ENCODE peak calls at places on chromosome 17, in seven cellular contexts. S is Karpas-422, U is AG04450, J is heart left ventricle, Y is mesendoderm, E is testis, V is SK-N-SH. C is an unnamed sample.

GRCh38 chr17:40291311-40291710 is 3.6 kb downstream of the CDC6 start:
- DNase-seq in S (no peak), U (no peak), J (no peak), Y (no peak), E (no peak), V (no peak), C (no peak)

GRCh38 chr17:31530391-31530990 is 139.0 kb downstream of the RAB11FIP4 start:
- DNase-seq in S (no peak), U (no peak), J (no peak), Y (no peak), E (no peak), V (no peak), C (no peak)

GRCh38 chr17:81259058-81259605 is 20.0 kb downstream of the NDUFAF8 start:
- DNase-seq in S (no peak), U (no peak), J (no peak), Y (no peak), E (no peak), V (no peak), C (no peak)

GRCh38 chr17:59757881-59758385 is 50.5 kb downstream of the VMP1 start:
- DNase-seq in S (no peak), U (no peak), J (no peak), Y (no peak), E (no peak), V (no peak), C (no peak)

GRCh38 chr17:3976675-3977171 is 12.5 kb upstream of the ATP2A3 start:
- DNase-seq in S (no peak), U (no peak), J (peak; percentile 91), Y (no peak), E (peak; percentile 39), V (peak; percentile 26), C (peak; percentile 91)

GRCh38 chr17:76261421-76262215 is 3.5 kb upstream of the UBALD2 start:
- DNase-seq in S (no peak), U (no peak), J (no peak), Y (no peak), E (no peak), V (no peak), C (no peak)

GRCh38 chr17:46154151-46154816 is 38.9 kb downstream of the KANSL1 start:
- DNase-seq in S (no peak), U (no peak), J (no peak), Y (no peak), E (no peak), V (no peak), C (no peak)

GRCh38 chr17:78197147-78197830 is 10.1 kb downstream of the AFMID start:
- DNase-seq in S (no peak), U (no peak), J (no peak), Y (peak; percentile 76), E (no peak), V (no peak), C (no peak)

DNA sequence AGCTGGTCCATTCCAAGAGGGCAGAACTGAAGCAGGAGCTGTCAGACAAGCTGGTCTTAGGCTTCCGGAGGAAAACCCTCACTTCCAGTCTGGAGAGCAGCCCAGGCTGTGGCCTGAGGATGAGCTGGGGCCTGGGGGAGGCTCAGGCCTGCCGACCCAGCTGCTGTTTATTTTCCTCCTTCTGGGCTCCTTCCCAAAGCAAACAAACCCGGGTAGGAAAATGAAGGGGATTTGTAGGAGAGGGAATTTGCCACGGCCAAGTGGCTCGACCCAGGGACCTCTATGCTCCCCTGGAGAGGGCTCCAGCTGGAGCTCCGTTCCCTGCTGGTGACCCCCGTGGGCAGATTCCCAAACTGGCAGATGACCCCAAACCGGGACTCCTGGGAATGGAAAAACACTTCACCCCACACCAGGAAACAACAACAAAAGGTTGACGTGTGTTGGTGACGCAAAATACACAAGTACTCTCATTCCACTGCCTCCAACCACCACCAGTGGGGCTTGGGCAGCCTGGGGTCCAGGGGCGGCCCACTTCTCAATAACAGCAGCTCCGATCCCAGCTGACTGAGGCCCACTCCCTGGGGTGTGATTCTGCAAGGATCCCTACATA is 8.8 kb downstream of the JUP start:
- DNase-seq in S (no peak), U (peak; percentile 90), J (peak; percentile 88), Y (peak; percentile 40), E (peak; percentile 60), V (peak; percentile 74), C (peak; percentile 72)
- H3K27ac ChIP-seq in S (no peak overlapping the region), U (peak overlapping the region; percentile 96), J (peak overlapping the region; percentile 87), Y (peak overlapping the region; percentile 64), E (peak overlapping the region; percentile 31), V (peak overlapping the region; percentile 69), C (peak overlapping the region; percentile 83)

GRCh38 chr17:68377771-68378201 is 79.5 kb downstream of the WIPI1 start:
- DNase-seq in S (no peak), U (no peak), J (no peak), Y (peak; percentile 66), E (peak; percentile 14), V (no peak), C (no peak)
- H3K27ac ChIP-seq in S (no peak overlapping the region), U (peak overlapping the region; percentile 99), J (peak overlapping the region; percentile 91), Y (peak overlapping the region; percentile 42), E (peak overlapping the region; percentile 88), V (no peak overlapping the region), C (peak overlapping the region; percentile 91)

GRCh38 chr17:67335245-67335835 is 31.0 kb downstream of the PSMD12 start:
- DNase-seq in S (peak; percentile 37), U (no peak), J (no peak), Y (no peak), E (no peak), V (no peak), C (no peak)
- H3K27ac ChIP-seq in S (no peak overlapping the region), U (no peak overlapping the region), J (no peak overlapping the region), Y (no peak overlapping the region), E (no peak overlapping the region), V (no peak overlapping the region), C (no peak overlapping the region)

DNA sequence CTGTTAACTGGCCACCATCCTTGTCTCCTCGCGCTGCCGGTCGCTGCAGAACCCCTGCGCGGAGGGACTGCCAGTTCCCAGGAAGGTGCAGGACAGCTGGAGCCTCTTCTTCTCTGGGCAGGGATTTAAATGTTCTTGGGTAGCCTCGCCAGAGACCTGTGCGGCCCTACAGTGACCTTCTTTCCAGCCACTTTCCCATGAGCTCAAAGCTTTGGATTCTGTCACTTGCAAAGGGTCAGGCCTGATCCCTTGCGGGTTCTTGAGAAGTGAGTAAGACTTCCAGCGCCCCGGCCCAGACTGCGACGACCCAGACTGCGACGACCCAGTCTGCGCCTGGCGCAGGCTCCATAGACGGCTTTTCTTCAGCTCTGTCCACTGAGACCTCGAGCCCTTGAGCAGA is 1.4 kb upstream of the SLFN5 start:
- DNase-seq in S (no peak), U (no peak), J (no peak), Y (peak; percentile 10), E (no peak), V (no peak), C (no peak)
- H3K27ac ChIP-seq in S (no peak overlapping the region), U (no peak overlapping the region), J (peak overlapping the region; percentile 96), Y (no peak overlapping the region), E (no peak overlapping the region), V (no peak overlapping the region), C (peak overlapping the region; percentile 98)

DNA sequence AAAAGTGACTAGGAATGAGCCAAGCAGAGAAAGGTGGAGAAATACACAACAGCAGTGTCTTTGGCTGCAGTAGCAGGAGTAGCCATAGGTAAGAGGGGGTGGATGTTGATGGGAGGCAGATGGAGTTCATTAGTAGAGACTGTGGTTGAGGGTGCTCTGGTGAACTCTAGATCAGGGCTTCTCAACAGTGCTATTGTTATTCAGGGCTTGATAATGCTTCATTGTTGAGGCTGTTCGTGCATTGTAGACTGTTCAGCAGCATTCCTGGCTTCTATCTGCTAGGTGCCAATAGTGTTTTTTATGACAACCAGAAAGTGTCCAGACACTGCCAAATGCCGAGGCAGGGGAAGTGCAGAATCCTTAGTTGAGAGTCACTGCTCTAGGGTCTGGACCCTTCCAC is 3.6 kb downstream of the ALKBH5 start:
- DNase-seq in S (no peak), U (no peak), J (no peak), Y (no peak), E (no peak), V (peak; percentile 61), C (no peak)
- H3K27ac ChIP-seq in S (no peak overlapping the region), U (no peak overlapping the region), J (peak overlapping the region; percentile 99), Y (no peak overlapping the region), E (peak overlapping the region; percentile 8), V (peak overlapping the region; percentile 96), C (peak overlapping the region; percentile 45)

GRCh38 chr17:44982113-44982702 is 14.1 kb upstream of the C1QL1 start:
- DNase-seq in S (no peak), U (no peak), J (no peak), Y (no peak), E (no peak), V (no peak), C (no peak)

GRCh38 chr17:44983563-44983962 is 15.5 kb upstream of the C1QL1 start:
- DNase-seq in S (no peak), U (no peak), J (peak; percentile 70), Y (no peak), E (no peak), V (no peak), C (no peak)

GRCh38 chr17:44979426-44980273 is 11.5 kb upstream of the C1QL1 start:
- DNase-seq in S (no peak), U (peak; percentile 70), J (no peak), Y (no peak), E (no peak), V (no peak), C (no peak)

GRCh38 chr17:44978807-44979206 is 10.7 kb upstream of the C1QL1 start:
- DNase-seq in S (no peak), U (no peak), J (no peak), Y (no peak), E (no peak), V (no peak), C (no peak)

GRCh38 chr17:44981221-44981968 is 13.3 kb upstream of the C1QL1 start:
- DNase-seq in S (no peak), U (peak; percentile 75), J (no peak), Y (no peak), E (no peak), V (no peak), C (no peak)
- H3K27ac ChIP-seq in S (no peak overlapping the region), U (peak overlapping the region; percentile 87), J (peak overlapping the region; percentile 32), Y (no peak overlapping the region), E (no peak overlapping the region), V (no peak overlapping the region), C (no peak overlapping the region)

DNA sequence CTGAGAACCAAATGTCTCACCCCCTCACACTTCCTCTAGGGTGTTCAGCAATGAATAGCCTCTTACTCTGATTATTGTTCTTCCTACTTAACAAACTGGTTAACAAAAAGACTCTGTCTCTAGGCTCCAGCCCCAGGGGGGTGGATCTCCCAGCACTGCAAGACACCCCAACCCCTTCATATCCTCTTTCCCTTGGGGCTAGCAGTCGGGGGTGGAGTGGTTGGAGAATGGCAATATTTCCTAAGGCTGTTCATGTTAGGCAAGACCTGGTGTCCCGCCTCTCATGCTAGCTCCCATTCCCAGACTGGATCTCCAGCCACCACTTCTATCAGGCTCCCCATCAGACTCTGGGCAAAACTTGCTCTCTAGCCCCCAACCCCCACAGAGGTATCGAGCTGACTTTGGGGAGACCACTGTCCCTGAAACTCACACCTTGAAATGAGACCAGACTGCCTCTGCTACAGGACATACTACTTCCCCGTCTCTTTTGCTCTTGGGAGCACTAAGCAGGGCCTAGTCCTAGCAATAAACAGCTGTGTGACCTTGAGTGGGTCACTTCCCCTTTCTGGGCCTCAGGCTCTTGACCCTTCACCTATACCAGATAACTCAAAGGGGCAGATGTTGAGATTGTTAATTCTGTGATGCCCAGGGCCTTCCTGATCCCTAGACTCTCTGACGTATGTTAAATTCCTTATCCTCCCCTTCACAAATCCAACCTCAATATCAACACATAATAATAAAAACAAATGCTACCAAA is 2.4 kb downstream of the SLC25A35 start:
- DNase-seq in S (peak; percentile 62), U (no peak), J (no peak), Y (no peak), E (no peak), V (no peak), C (no peak)
- H3K27ac ChIP-seq in S (peak overlapping the region; percentile 67), U (no peak overlapping the region), J (no peak overlapping the region), Y (no peak overlapping the region), E (no peak overlapping the region), V (no peak overlapping the region), C (no peak overlapping the region)